ENCODE peak calls at places on chromosomes 5 and 9, in five cellular contexts. O is GM23248, S is MM.1S, Z is PC-3, D is neural progenitor cell. P is an unnamed sample.
A peak's percentile ranks its signal among the peaks of the same experiment; 100 is the strongest.

GRCh38 chr5:136901-137300 is 44.9 kb downstream of the PLEKHG4B start:
- DNase-seq in D (no peak), Z (peak; percentile 31), O (peak; percentile 21), S (no peak), P (no peak)

GRCh38 chr5:11324521-11325289 is 563.7 kb upstream of the DAP start:
- DNase-seq in D (no peak), Z (no peak), O (no peak), S (no peak), P (no peak)

GRCh38 chr5:40502045-40502444 is 177.7 kb upstream of the PTGER4 start:
- DNase-seq in Z (no peak), S (no peak), O (no peak), D (no peak), P (no peak)

GRCh38 chr9:69097053-69097452 is 61.5 kb downstream of the FXN start:
- DNase-seq in S (no peak), D (no peak), Z (no peak), O (peak; percentile 61), P (no peak)

GRCh38 chr9:4894076-4894475 is 91.0 kb upstream of the JAK2 start:
- DNase-seq in Z (peak; percentile 75), S (no peak), D (no peak), O (peak; percentile 80), P (no peak)

GRCh38 chr9:116074658-116075057 is 78.9 kb upstream of the PAPPA start:
- DNase-seq in S (no peak), D (no peak), Z (peak; percentile 56), O (peak; percentile 88), P (no peak)

GRCh38 chr9:129202613-129203555 is 24.8 kb upstream of the IER5L start:
- DNase-seq in Z (peak; percentile 72), D (peak; percentile 92), S (peak; percentile 79), O (peak; percentile 87), P (peak; percentile 93)

GRCh38 chr5:126477681-126478117 is 54.5 kb downstream of the GRAMD2B start:
- DNase-seq in Z (no peak), D (no peak), O (peak; percentile 66), S (peak; percentile 9), P (no peak)

GRCh38 chr9:84207443-84208032 is 133.0 kb downstream of the SLC28A3 start:
- DNase-seq in O (no peak), S (no peak), Z (no peak), D (no peak), P (no peak)

GRCh38 chr9:121839726-121840500 is 188.5 kb downstream of the DAB2IP start:
- DNase-seq in O (no peak), S (no peak), Z (no peak), D (no peak), P (no peak)

GRCh38 chr5:26343801-26344310 is 694.5 kb downstream of the CDH9 start:
- DNase-seq in S (no peak), Z (no peak), D (no peak), O (no peak), P (no peak)

GRCh38 chr5:56607551-56607950 is 207.8 kb upstream of the MAP3K1 start:
- DNase-seq in O (peak; percentile 36), Z (no peak), S (no peak), D (no peak), P (no peak)

GRCh38 chr5:119811443-119811842 is 182.1 kb downstream of the FAM170A start:
- DNase-seq in Z (no peak), S (no peak), D (no peak), O (no peak), P (peak; percentile 42)

GRCh38 chr9:111805841-111806241 is 11.1 kb upstream of the SHOC1 start:
- DNase-seq in S (no peak), D (no peak), Z (peak; percentile 88), O (peak; percentile 71), P (no peak)

GRCh38 chr5:75048457-75048953 is 3.9 kb downstream of the GCNT4 start:
- DNase-seq in S (peak; percentile 84), O (peak; percentile 54), Z (no peak), D (no peak), P (no peak)

GRCh38 chr5:59124983-59125960 is 542.4 kb downstream of the RAB3C start:
- DNase-seq in O (no peak), D (no peak), Z (no peak), S (no peak), P (peak; percentile 46)

GRCh38 chr9:134357631-134358025 is 31.4 kb downstream of the RXRA start:
- DNase-seq in O (no peak), S (no peak), Z (no peak), D (no peak), P (no peak)

GRCh38 chr9:134358026-134358967 is 32.0 kb downstream of the RXRA start:
- DNase-seq in Z (no peak), S (no peak), O (peak; percentile 36), D (no peak), P (no peak)

GRCh38 chr9:134360180-134360759 is 34.0 kb downstream of the RXRA start:
- DNase-seq in O (no peak), S (no peak), Z (no peak), D (no peak), P (no peak)

GRCh38 chr9:134359493-134360179 is 33.4 kb downstream of the RXRA start:
- DNase-seq in O (no peak), Z (no peak), D (no peak), S (no peak), P (no peak)

GRCh38 chr9:134358968-134359319 is 32.7 kb downstream of the RXRA start:
- DNase-seq in S (no peak), D (no peak), O (no peak), Z (no peak), P (no peak)
- H3F3A ChIP-seq in S (no peaks in the 10 kb centered on the region), D (peaks cover 6% of the 10 kb centered on the region), O (no peaks in the 10 kb centered on the region), Z (no peaks in the 10 kb centered on the region), P (no peaks in the 10 kb centered on the region)

GRCh38 chr9:17021379-17021970 is 113.4 kb upstream of the CNTLN start:
- DNase-seq in S (no peak), D (no peak), O (peak; percentile 51), Z (no peak), P (no peak)
- H3K4me2 ChIP-seq in S (no peak overlapping the region), D (no peak overlapping the region), O (peak overlapping the region; percentile 6), Z (no peak overlapping the region), P (no peak overlapping the region)

GRCh38 chr5:113871972-113872371 is 358.5 kb downstream of the YTHDC2 start:
- DNase-seq in D (no peak), Z (no peak), O (no peak), S (no peak), P (no peak)
- H3F3A ChIP-seq in D (no peaks in the 10 kb centered on the region), Z (no peaks in the 10 kb centered on the region), O (no peaks in the 10 kb centered on the region), S (no peaks in the 10 kb centered on the region), P (no peaks in the 10 kb centered on the region)

GRCh38 chr5:154199263-154199662 is 8.7 kb downstream of the GALNT10 start:
- DNase-seq in O (no peak), S (no peak), Z (no peak), D (no peak), P (no peak)

GRCh38 chr5:154196955-154197652 is 6.6 kb downstream of the GALNT10 start:
- DNase-seq in O (no peak), D (peak; percentile 43), Z (no peak), S (peak; percentile 12), P (peak; percentile 51)

GRCh38 chr5:154199671-154200220 is 9.2 kb downstream of the GALNT10 start:
- DNase-seq in Z (no peak), S (no peak), D (no peak), O (no peak), P (no peak)

GRCh38 chr5:154197801-154198461 is 7.4 kb downstream of the GALNT10 start:
- DNase-seq in O (peak; percentile 57), S (no peak), D (no peak), Z (peak; percentile 94), P (no peak)

GRCh38 chr5:154198611-154199230 is 8.2 kb downstream of the GALNT10 start:
- DNase-seq in O (peak; percentile 86), Z (peak; percentile 84), S (no peak), D (no peak), P (peak; percentile 34)
- H3K4me2 ChIP-seq in O (peak overlapping the region; percentile 26), Z (peak overlapping the region; percentile 82), S (no peak overlapping the region), D (no peak overlapping the region), P (no peak overlapping the region)

GRCh38 chr9:124260769-124261603 is 3.2 kb downstream of the NEK6 start:
- DNase-seq in S (no peak), Z (peak; percentile 78), O (peak; percentile 90), D (no peak), P (no peak)
- H3F3A ChIP-seq in S (no peaks in the 10 kb centered on the region), Z (peaks cover 5% of the 10 kb centered on the region), O (peaks cover 57% of the 10 kb centered on the region), D (peaks cover 42% of the 10 kb centered on the region), P (peaks cover 7% of the 10 kb centered on the region)

P was measured in GM23338.